ENCODE peak calls at places on chromosomes 12 and 14, in six cellular contexts. A is AG09309; K is right lobe of liver; O is SK-N-SH; Q is CD8-positive, alpha-beta T cell; S is astrocyte. X is an unnamed sample.

GRCh38 chr14:28635387-28635786 is 131.2 kb upstream of the FOXG1 start:
- DNase-seq in S (peak), K (no peak), A (no peak), Q (no peak), O (no peak), X (no peak)

GRCh38 chr14:31492759-31493498 is 5.1 kb upstream of the GPR33 start:
- DNase-seq in A (no peak), Q (no peak), O (no peak), S (no peak), K (no peak), X (no peak)

GRCh38 chr14:69901113-69901951 is 22.1 kb downstream of the SMOC1 start:
- DNase-seq in Q (no peak), S (no peak), A (no peak), O (no peak), K (no peak), X (no peak)

GRCh38 chr12:84113666-84114065 is 798.9 kb downstream of the SLC6A15 start:
- DNase-seq in O (no peak), S (no peak), K (no peak), Q (no peak), A (no peak), X (no peak)

GRCh38 chr12:47828967-47829482 is 9.3 kb upstream of the HDAC7 start:
- DNase-seq in O (peak), K (peak), Q (no peak), A (no peak), S (no peak), X (peak)

GRCh38 chr14:60179296-60179924 is 14.2 kb upstream of the DHRS7 start:
- DNase-seq in S (peak), Q (no peak), K (no peak), A (peak), O (no peak), X (no peak)

GRCh38 chr12:108340037-108340436 is 926 bp upstream of the CMKLR1 start:
- DNase-seq in S (no peak), K (no peak), O (no peak), Q (no peak), A (no peak), X (peak)

GRCh38 chr14:50545618-50546017 is 13.2 kb upstream of the MAP4K5 start:
- DNase-seq in O (no peak), Q (no peak), A (no peak), S (no peak), K (no peak), X (no peak)

GRCh38 chr14:100072783-100073346 is 7.6 kb downstream of the EVL start:
- DNase-seq in A (no peak), K (no peak), Q (peak), O (no peak), S (no peak), X (no peak)

GRCh38 chr12:92094751-92095161 is 50.9 kb downstream of the BTG1 start:
- DNase-seq in Q (no peak), K (no peak), O (no peak), A (no peak), S (peak), X (no peak)

GRCh38 chr12:12432373-12432772 is 75.5 kb downstream of the BORCS5 start:
- DNase-seq in O (no peak), K (no peak), A (peak), Q (no peak), S (peak), X (no peak)

GRCh38 chr14:74261288-74261687 is 22.0 kb downstream of the VSX2 start:
- DNase-seq in O (no peak), K (no peak), Q (no peak), S (no peak), A (no peak), X (no peak)

GRCh38 chr12:102939059-102939458 is 18.4 kb upstream of the ASCL1 start:
- DNase-seq in Q (no peak), K (no peak), O (no peak), A (no peak), S (no peak), X (no peak)

GRCh38 chr14:51298895-51299294 is 58.8 kb downstream of the TMX1 start:
- DNase-seq in S (peak), Q (no peak), A (no peak), O (no peak), K (no peak), X (no peak)

GRCh38 chr14:100824156-100824555 is 1.8 kb upstream of the MEG3 start:
- DNase-seq in S (peak), O (peak), Q (no peak), K (no peak), A (no peak), X (peak)

GRCh38 chr12:124259168-124260066 is 35.5 kb upstream of the RFLNA start:
- DNase-seq in K (no peak), S (no peak), A (no peak), O (peak), Q (no peak), X (no peak)

GRCh38 chr12:111444314-111444705 is 38.6 kb downstream of the SH2B3 start:
- DNase-seq in S (peak), K (no peak), O (no peak), Q (no peak), A (no peak), X (no peak)

GRCh38 chr14:76564471-76565119 is 188.7 kb downstream of the ESRRB start:
- DNase-seq in S (no peak), Q (no peak), O (no peak), K (no peak), A (no peak), X (no peak)

GRCh38 chr14:23321572-23322547 is 603 bp downstream of the PABPN1 start:
- DNase-seq in A (no peak), O (peak), Q (no peak), K (peak), S (peak), X (no peak)

GRCh38 chr14:20989464-20989786 is 355 bp upstream of the METTL17 start:
- DNase-seq in S (no peak), Q (no peak), O (no peak), A (no peak), K (no peak), X (no peak)

GRCh38 chr12:64219135-64219534 is 3.0 kb downstream of the KICS2 start:
- DNase-seq in A (no peak), Q (no peak), O (no peak), K (no peak), S (no peak), X (no peak)

GRCh38 chr12:3042394-3042793 is 34.8 kb upstream of the TSPAN9 start:
- DNase-seq in S (no peak), K (no peak), Q (no peak), A (no peak), O (no peak), X (peak)

GRCh38 chr14:58059121-58059520 is 92.9 kb downstream of the ARMH4 start:
- DNase-seq in A (no peak), S (no peak), Q (no peak), K (no peak), O (no peak), X (no peak)

GRCh38 chr12:23666866-23667265 is 282.6 kb downstream of the SOX5 start:
- DNase-seq in Q (no peak), O (no peak), S (no peak), A (no peak), K (no peak), X (no peak)

GRCh38 chr12:80551897-80552296 is 107.9 kb downstream of the PTPRQ start:
- DNase-seq in K (no peak), O (no peak), A (peak), S (peak), Q (no peak), X (no peak)

GRCh38 chr12:32906407-32907165 is 10.0 kb upstream of the PKP2 start:
- DNase-seq in O (no peak), K (peak), S (no peak), Q (no peak), A (no peak), X (no peak)

GRCh38 chr12:74293689-74294131 is 243.9 kb upstream of the ATXN7L3B start:
- DNase-seq in A (no peak), O (no peak), K (no peak), S (no peak), Q (no peak), X (no peak)

GRCh38 chr14:36856095-36856878 is 194.6 kb downstream of the PAX9 start:
- DNase-seq in S (no peak), Q (no peak), A (no peak), K (no peak), O (no peak), X (no peak)

GRCh38 chr14:93775158-93775557 is 13.1 kb downstream of the PRIMA1 start:
- DNase-seq in O (no peak), Q (no peak), A (no peak), S (no peak), K (no peak), X (no peak)

GRCh38 chr12:10457760-10458159 is 4.6 kb upstream of the KLRC1 start:
- DNase-seq in O (no peak), Q (no peak), S (no peak), K (no peak), A (no peak), X (no peak)

GRCh38 chr12:54701940-54702592 is 53.9 kb upstream of the DCD start:
- DNase-seq in Q (no peak), S (peak), A (peak), O (peak), K (no peak), X (no peak)

GRCh38 chr14:46550836-46551235 is 100.7 kb downstream of the RPL10L start:
- DNase-seq in A (no peak), O (no peak), Q (no peak), S (no peak), K (no peak), X (no peak)

GRCh38 chr12:28459481-28459880 is 269.2 kb downstream of the CCDC91 start:
- DNase-seq in Q (no peak), A (no peak), O (no peak), K (no peak), S (no peak), X (no peak)

GRCh38 chr12:58393152-58393551 is 451.8 kb downstream of the ATP23 start:
- DNase-seq in K (no peak), S (peak), A (no peak), Q (no peak), O (no peak), X (no peak)

GRCh38 chr12:3034067-3034750 is 43.0 kb upstream of the TSPAN9 start:
- DNase-seq in S (peak), O (peak), K (peak), A (peak), Q (no peak), X (peak)

GRCh38 chr14:89617471-89618291 is 200.6 kb upstream of the FOXN3 start:
- DNase-seq in Q (peak), K (peak), A (peak), S (peak), O (peak), X (peak)

GRCh38 chr14:99395904-99396530 is 84.6 kb downstream of the SETD3 start:
- DNase-seq in A (peak), O (no peak), S (peak), K (no peak), Q (peak), X (no peak)

DNA sequence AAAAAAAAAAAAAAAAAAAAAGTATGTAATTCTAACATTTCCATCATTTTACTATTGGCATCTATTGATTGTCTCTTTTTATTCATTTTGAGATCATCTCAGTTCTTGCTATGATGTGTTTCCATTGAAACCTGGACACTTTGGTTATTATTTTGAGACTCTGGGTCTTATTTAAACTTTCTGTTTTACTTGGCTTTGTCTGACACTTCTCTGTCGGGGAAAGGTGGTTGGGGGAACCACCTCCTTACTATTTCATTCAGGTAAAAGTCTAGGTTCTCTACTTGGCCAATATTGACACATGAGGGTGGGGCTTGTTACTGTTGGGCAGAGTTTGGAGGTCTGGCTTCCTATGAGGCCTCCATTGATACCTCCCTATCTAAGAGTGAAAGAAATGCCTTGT is 228.0 kb downstream of the NRXN3 start:
- DNase-seq in O (no peak), Q (no peak), S (no peak), A (no peak), K (no peak), X (no peak)
- H3K4me3 ChIP-seq in O (no peak), Q (no peak), S (no peak), A (no peak), K (no peak), X (no peak)

GRCh38 chr12:96902076-96902475 is 5.0 kb upstream of the NEDD1 start:
- DNase-seq in O (no peak), K (no peak), Q (no peak), S (no peak), A (no peak), X (no peak)
- TF ChIP-seq CTCF in O (peak), K (no peak), Q (no peak), S (no peak), A (no peak), X (no peak)

GRCh38 chr12:106096376-106096775 is 42.4 kb downstream of the NUAK1 start:
- DNase-seq in Q (no peak), S (peak), K (peak), O (no peak), A (no peak), X (no peak)

GRCh38 chr12:106094304-106094703 is 44.5 kb downstream of the NUAK1 start:
- DNase-seq in S (no peak), O (no peak), A (no peak), K (no peak), Q (no peak), X (no peak)

GRCh38 chr12:106098691-106099200 is 40.0 kb downstream of the NUAK1 start:
- DNase-seq in O (no peak), Q (no peak), K (no peak), S (no peak), A (no peak), X (no peak)

GRCh38 chr12:106093246-106093645 is 45.5 kb downstream of the NUAK1 start:
- DNase-seq in O (no peak), S (no peak), K (no peak), A (no peak), Q (no peak), X (no peak)

GRCh38 chr12:106097011-106097410 is 41.7 kb downstream of the NUAK1 start:
- DNase-seq in S (no peak), Q (no peak), O (no peak), A (no peak), K (no peak), X (no peak)
- H3K4me3 ChIP-seq in S (no peak), Q (no peak), O (no peak), A (no peak), K (no peak), X (no peak)

GRCh38 chr12:25434493-25434892 is 118.6 kb downstream of the LMNTD1 start:
- DNase-seq in A (no peak), Q (no peak), O (no peak), K (no peak), S (no peak), X (no peak)

GRCh38 chr12:25435431-25435830 is 117.7 kb downstream of the LMNTD1 start:
- DNase-seq in O (no peak), K (no peak), A (no peak), S (no peak), Q (no peak), X (no peak)

GRCh38 chr12:25438638-25439037 is 114.4 kb downstream of the LMNTD1 start:
- DNase-seq in Q (no peak), A (no peak), S (peak), O (no peak), K (no peak), X (no peak)

GRCh38 chr12:25433581-25434325 is 119.3 kb downstream of the LMNTD1 start:
- DNase-seq in S (peak), Q (no peak), A (no peak), O (no peak), K (no peak), X (no peak)

GRCh38 chr12:25436206-25436912 is 116.7 kb downstream of the LMNTD1 start:
- DNase-seq in S (peak), Q (no peak), K (no peak), A (peak), O (peak), X (no peak)
- TF ChIP-seq CTCF in S (peak), Q (peak), K (peak), A (peak), O (peak), X (peak)

GRCh38 chr14:90697577-90698206 is 118.5 kb downstream of the TTC7B start:
- DNase-seq in S (peak), A (peak), O (peak), Q (peak), K (peak), X (peak)

GRCh38 chr14:90697146-90697545 is 119.1 kb downstream of the TTC7B start:
- DNase-seq in Q (no peak), O (no peak), S (no peak), K (no peak), A (no peak), X (no peak)

GRCh38 chr14:90695997-90696681 is 120.1 kb downstream of the TTC7B start:
- DNase-seq in Q (no peak), O (no peak), A (no peak), S (no peak), K (no peak), X (peak)

GRCh38 chr14:90698379-90698869 is 117.8 kb downstream of the TTC7B start:
- DNase-seq in A (no peak), K (peak), O (peak), S (peak), Q (no peak), X (peak)

DNA sequence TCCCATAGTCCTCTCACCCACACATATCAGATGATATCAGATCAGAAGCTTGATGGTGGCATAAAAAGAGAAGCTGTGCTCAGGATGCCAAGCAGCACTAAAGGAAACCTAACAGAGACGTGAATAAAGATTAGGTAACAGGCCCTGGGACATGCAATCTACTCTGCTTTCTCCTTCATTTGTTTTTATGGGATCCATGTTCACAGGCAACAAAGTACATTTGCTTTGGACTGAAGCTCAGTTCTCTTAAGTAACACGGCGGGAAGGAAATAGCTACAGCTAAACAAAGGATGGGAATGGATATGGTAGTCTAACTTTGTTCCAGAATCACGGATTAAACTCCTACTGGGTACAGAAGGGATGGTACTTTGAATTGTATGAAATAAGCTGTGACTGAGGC is 119.5 kb downstream of the TTC7B start:
- DNase-seq in Q (no peak), K (no peak), S (no peak), O (no peak), A (no peak), X (no peak)
- H3K4me3 ChIP-seq in Q (no peak), K (no peak), S (no peak), O (no peak), A (no peak), X (no peak)

GRCh38 chr12:41023836-41024235 is 164.3 kb upstream of the PDZRN4 start:
- DNase-seq in A (no peak), K (no peak), S (no peak), O (no peak), Q (no peak), X (no peak)

DNA sequence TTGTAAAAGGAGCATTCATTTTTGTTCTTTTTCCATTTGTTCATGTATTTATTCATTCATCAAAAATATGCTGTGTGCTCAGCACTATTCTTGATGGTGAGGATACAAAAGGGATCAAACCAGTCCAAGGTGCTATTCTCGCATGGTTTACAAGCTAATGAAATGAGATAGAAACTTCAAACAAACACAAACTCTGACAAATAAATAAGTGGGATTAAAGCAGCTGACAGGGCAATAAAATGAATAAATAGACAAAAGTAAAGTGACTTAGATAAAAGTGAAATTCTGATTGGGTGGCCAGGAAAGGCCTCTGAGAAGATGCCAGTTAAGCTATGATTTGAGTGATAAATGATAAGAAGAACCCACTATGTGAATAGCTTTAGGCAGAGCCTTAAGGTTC is 162.0 kb upstream of the PDZRN4 start:
- DNase-seq in Q (no peak), K (no peak), O (no peak), A (no peak), S (no peak), X (no peak)
- TF ChIP-seq CTCF in Q (no peak), K (no peak), O (no peak), A (no peak), S (no peak), X (no peak)

GRCh38 chr14:43755707-43756106 is 751.4 kb downstream of the FSCB start:
- DNase-seq in K (no peak), O (no peak), S (no peak), Q (no peak), A (no peak), X (no peak)
- H3K4me3 ChIP-seq in K (no peak), O (no peak), S (no peak), Q (no peak), A (no peak), X (no peak)

GRCh38 chr12:34033628-34034296 is 11.5 kb downstream of the ALG10 start:
- DNase-seq in A (no peak), K (no peak), S (peak), O (peak), Q (no peak), X (no peak)
- TF ChIP-seq CTCF in A (peak), K (peak), S (peak), O (peak), Q (peak), X (peak)